ENCODE peak calls at places on chromosomes 2 and 18, in seven cellular contexts. K is brain microvascular endothelial cell; M is CD8-positive, alpha-beta T cell; Q is suprapubic skin; N is tibial nerve; O is fibroblast of lung; T is GM12878. F is an unnamed sample.
A peak's percentile ranks its signal among the peaks of the same experiment; 100 is the strongest.

GRCh38 chr2:128311755-128312341 is 6.8 kb downstream of the HS6ST1 start:
- DNase-seq in K (no peak), M (no peak), Q (peak; percentile 57), N (no peak), O (no peak), T (no peak), F (no peak)

GRCh38 chr2:85169581-85169980 is 36.4 kb downstream of the TCF7L1 start:
- DNase-seq in K (no peak), M (no peak), Q (peak; percentile 3), N (no peak), O (no peak), T (no peak), F (no peak)

GRCh38 chr18:48889115-48889941 is 61.4 kb downstream of the SMAD7 start:
- DNase-seq in K (no peak), M (no peak), Q (no peak), N (no peak), O (peak; percentile 67), T (no peak), F (no peak)

GRCh38 chr2:205759732-205760516 is 77.6 kb downstream of the NRP2 start:
- DNase-seq in K (no peak), M (no peak), Q (no peak), N (no peak), O (no peak), T (no peak), F (no peak)

GRCh38 chr2:230097841-230098240 is 29.1 kb upstream of the SLC16A14 start:
- DNase-seq in K (peak; percentile 4), M (no peak), Q (no peak), N (no peak), O (no peak), T (no peak), F (no peak)

GRCh38 chr2:191878576-191879298 is 31.8 kb upstream of the CAVIN2 start:
- DNase-seq in K (peak; percentile 59), M (no peak), Q (no peak), N (no peak), O (peak; percentile 92), T (no peak), F (no peak)

GRCh38 chr2:121595012-121595891 is 54.0 kb downstream of the CLASP1 start:
- DNase-seq in K (no peak), M (no peak), Q (no peak), N (no peak), O (no peak), T (no peak), F (no peak)

GRCh38 chr2:167190053-167190452 is 301.8 kb downstream of the XIRP2 start:
- DNase-seq in K (peak; percentile 46), M (no peak), Q (no peak), N (peak; percentile 48), O (peak; percentile 87), T (no peak), F (no peak)

GRCh38 chr2:50444286-50444685 is 587.6 kb downstream of the NRXN1 start:
- DNase-seq in K (no peak), M (no peak), Q (no peak), N (no peak), O (no peak), T (no peak), F (no peak)

GRCh38 chr2:105237045-105237765 is 4.3 kb upstream of the GPR45 start:
- DNase-seq in K (no peak), M (no peak), Q (no peak), N (no peak), O (no peak), T (no peak), F (no peak)

GRCh38 chr18:64519191-64519590 is 370.3 kb upstream of the LINC00305 start:
- DNase-seq in K (no peak), M (no peak), Q (no peak), N (no peak), O (no peak), T (no peak), F (no peak)

GRCh38 chr2:233764264-233764663 is 4.2 kb downstream of the UGT1A1 start:
- DNase-seq in K (peak; percentile 61), M (no peak), Q (no peak), N (no peak), O (peak; percentile 18), T (no peak), F (no peak)

GRCh38 chr2:135960598-135961551 is 24.6 kb downstream of the DARS1 start:
- DNase-seq in K (no peak), M (no peak), Q (no peak), N (no peak), O (peak; percentile 88), T (no peak), F (no peak)

GRCh38 chr2:98911376-98912154 is 24.5 kb downstream of the CRACDL start:
- DNase-seq in K (no peak), M (no peak), Q (no peak), N (no peak), O (no peak), T (no peak), F (no peak)

GRCh38 chr2:47237375-47238357 is 82.6 kb upstream of the STPG4 start:
- DNase-seq in K (peak; percentile 85), M (no peak), Q (no peak), N (peak; percentile 17), O (peak; percentile 67), T (no peak), F (no peak)

GRCh38 chr2:529425-529824 is 147.8 kb downstream of the TMEM18 start:
- DNase-seq in K (peak; percentile 33), M (no peak), Q (no peak), N (no peak), O (peak; percentile 36), T (no peak), F (no peak)

GRCh38 chr2:176419591-176420071 is 150.4 kb downstream of the MTX2 start:
- DNase-seq in K (peak; percentile 80), M (no peak), Q (no peak), N (no peak), O (peak; percentile 36), T (no peak), F (no peak)

GRCh38 chr2:152157253-152157652 is 18.3 kb downstream of the STAM2 start:
- DNase-seq in K (no peak), M (no peak), Q (no peak), N (no peak), O (no peak), T (no peak), F (no peak)

GRCh38 chr2:152154462-152154861 is 21.1 kb downstream of the STAM2 start:
- DNase-seq in K (no peak), M (no peak), Q (no peak), N (no peak), O (no peak), T (no peak), F (no peak)

GRCh38 chr2:152155209-152155608 is 20.4 kb downstream of the STAM2 start:
- DNase-seq in K (no peak), M (no peak), Q (no peak), N (no peak), O (peak; percentile 27), T (no peak), F (no peak)
- TF ChIP-seq CTCF in K (no peak), M (no peak), Q (no peak), N (no peak), O (no peak), T (no peak), F (no peak)

GRCh38 chr2:171386627-171387026 is 47.2 kb downstream of the METTL8 start:
- DNase-seq in K (no peak), M (no peak), Q (no peak), N (no peak), O (no peak), T (no peak), F (no peak)
- H3K27me3 ChIP-seq in K (no peaks in the 10 kb centered on the region), M (no peaks in the 10 kb centered on the region), Q (no peaks in the 10 kb centered on the region), N (no peaks in the 10 kb centered on the region), O (no peaks in the 10 kb centered on the region), T (no peaks in the 10 kb centered on the region), F (no peaks in the 10 kb centered on the region)

GRCh38 chr18:45589559-45590041 is 25.7 kb upstream of the SLC14A2 start:
- DNase-seq in K (peak; percentile 79), M (no peak), Q (no peak), N (no peak), O (peak; percentile 96), T (no peak), F (no peak)
- H3K4me3 ChIP-seq in K (no peak overlapping the region), M (no peak overlapping the region), Q (no peak overlapping the region), N (no peak overlapping the region), O (no peak overlapping the region), T (no peak overlapping the region), F (no peak overlapping the region)

DNA sequence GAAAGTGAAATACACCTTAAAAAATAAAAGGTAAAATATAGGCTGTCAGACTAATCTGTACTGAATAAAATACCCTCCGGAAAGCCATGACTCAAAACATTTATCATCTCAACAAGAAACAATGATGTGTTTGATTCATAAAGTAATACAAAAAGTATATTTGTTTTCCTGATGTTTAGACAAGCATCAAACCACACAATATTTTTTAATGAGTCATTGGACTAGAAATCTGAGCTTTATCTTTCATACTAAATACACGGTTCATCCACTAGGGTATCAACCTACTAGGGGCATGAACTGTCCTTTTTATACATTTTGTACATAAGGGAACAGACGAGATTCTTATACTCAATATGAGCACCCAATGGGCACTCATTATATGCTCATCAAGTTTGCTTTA is 31.3 kb downstream of the CD226 start:
- DNase-seq in K (no peak), M (no peak), Q (no peak), N (no peak), O (peak; percentile 12), T (no peak), F (no peak)
- TF ChIP-seq CTCF in K (no peak), M (no peak), Q (no peak), N (no peak), O (peak; percentile 12), T (no peak), F (no peak)

GRCh38 chr2:219615894-219616293 is 11.5 kb upstream of the SLC4A3 start:
- DNase-seq in K (no peak), M (no peak), Q (no peak), N (no peak), O (no peak), T (no peak), F (no peak)
- H3K27me3 ChIP-seq in K (no peaks in the 10 kb centered on the region), M (no peaks in the 10 kb centered on the region), Q (no peaks in the 10 kb centered on the region), N (no peaks in the 10 kb centered on the region), O (no peaks in the 10 kb centered on the region), T (no peaks in the 10 kb centered on the region), F (no peaks in the 10 kb centered on the region)

DNA sequence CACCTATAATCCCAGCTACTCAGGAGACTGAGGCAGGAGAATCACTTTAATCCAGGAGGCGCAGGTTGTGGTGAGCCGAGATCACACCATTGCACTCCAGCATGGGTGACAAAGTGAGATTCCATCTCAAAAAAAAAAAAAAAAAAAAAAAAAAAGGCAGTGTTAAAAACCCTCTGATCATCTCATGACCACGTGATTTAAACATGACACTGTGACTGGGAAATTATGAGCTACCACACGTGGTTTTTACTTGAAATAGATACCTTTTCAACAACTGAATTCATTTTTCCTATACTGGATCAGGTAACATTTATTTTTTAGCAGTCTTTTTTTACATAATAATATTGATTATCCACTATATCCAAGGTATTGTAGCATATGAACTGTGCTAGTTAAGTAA is 102.7 kb downstream of the PTRHD1 start:
- DNase-seq in K (no peak), M (no peak), Q (no peak), N (no peak), O (no peak), T (no peak), F (no peak)
- H3K4me3 ChIP-seq in K (no peak overlapping the region), M (no peak overlapping the region), Q (no peak overlapping the region), N (no peak overlapping the region), O (no peak overlapping the region), T (no peak overlapping the region), F (no peak overlapping the region)

F was measured in GM06990.